ENCODE peak calls at places on chromosomes 12 and 14, in five cellular contexts. O is T-helper 9 cell; H is activated naive CD8-positive, alpha-beta T cell treated with anti-CD3 and anti-CD28 coated beads, Interleukin-2, amount 50 U/mL, for 24 hours; P is stimulated activated naive CD8-positive, alpha-beta T cell treated with anti-CD3 and anti-CD28 coated beads, Interleukin-15, amount 100 ng/mL, for 72 hours; E is neural progenitor cell. K is an unnamed sample.
A peak's percentile ranks its signal among the peaks of the same experiment; 100 is the strongest.

GRCh38 chr12:64006211-64006610 is 161.7 kb downstream of the SRGAP1 start:
- DNase-seq in O (no peak), H (no peak), P (no peak), E (no peak), K (no peak)

GRCh38 chr12:88166179-88166578 is 24.1 kb downstream of the TMTC3 start:
- DNase-seq in O (no peak), H (no peak), P (no peak), E (no peak), K (no peak)

GRCh38 chr14:69298131-69299071 is 38.4 kb downstream of the GALNT16 start:
- DNase-seq in O (no peak), H (no peak), P (no peak), E (peak; percentile 37), K (no peak)

GRCh38 chr14:101973356-101973755 is 9.0 kb downstream of the DYNC1H1 start:
- DNase-seq in O (no peak), H (no peak), P (no peak), E (no peak), K (no peak)

GRCh38 chr12:75568387-75568786 is 57.0 kb upstream of the KRR1 start:
- DNase-seq in O (no peak), H (no peak), P (no peak), E (no peak), K (no peak)

GRCh38 chr14:97058071-97058470 is 260.9 kb downstream of the VRK1 start:
- DNase-seq in O (no peak), H (no peak), P (no peak), E (no peak), K (no peak)

GRCh38 chr12:122203968-122204828 is 689 bp downstream of the B3GNT4 start:
- DNase-seq in O (peak; percentile 31), H (no peak), P (peak; percentile 23), E (peak; percentile 58), K (no peak)

GRCh38 chr14:103290961-103291360 is 43.1 kb upstream of the EIF5 start:
- DNase-seq in O (no peak), H (no peak), P (no peak), E (no peak), K (no peak)

GRCh38 chr14:72781476-72782181 is 112.3 kb downstream of the DPF3 start:
- DNase-seq in O (no peak), H (no peak), P (no peak), E (no peak), K (no peak)

GRCh38 chr14:75566321-75566720 is 12.1 kb upstream of the FLVCR2 start:
- DNase-seq in O (peak; percentile 40), H (peak; percentile 77), P (peak; percentile 79), E (no peak), K (peak; percentile 91)

GRCh38 chr14:69815556-69815955 is 18.5 kb upstream of the SLC10A1 start:
- DNase-seq in O (no peak), H (no peak), P (no peak), E (no peak), K (no peak)

GRCh38 chr12:6416596-6416995 is 28.2 kb upstream of the CD27 start:
- DNase-seq in O (no peak), H (no peak), P (no peak), E (no peak), K (no peak)

GRCh38 chr14:99972748-99973466 is 92.3 kb upstream of the EVL start:
- DNase-seq in O (no peak), H (no peak), P (no peak), E (no peak), K (no peak)

GRCh38 chr12:39852346-39852745 is 232.7 kb upstream of the ABCD2 start:
- DNase-seq in O (no peak), H (no peak), P (no peak), E (no peak), K (no peak)

GRCh38 chr14:79056879-79057278 is 886.7 kb downstream of the NRXN3 start:
- DNase-seq in O (no peak), H (no peak), P (no peak), E (no peak), K (no peak)

GRCh38 chr12:58425481-58426392 is 484.4 kb downstream of the ATP23 start:
- DNase-seq in O (no peak), H (no peak), P (peak; percentile 4), E (peak; percentile 84), K (no peak)

GRCh38 chr14:76836029-76836630 is 9.9 kb downstream of the LRRC74A start:
- DNase-seq in O (no peak), H (no peak), P (no peak), E (no peak), K (no peak)

GRCh38 chr12:62576503-62576902 is 109.9 kb downstream of the MON2 start:
- DNase-seq in O (no peak), H (no peak), P (no peak), E (no peak), K (no peak)

GRCh38 chr12:26937443-26937862 is 328 bp downstream of the INTS13 start:
- DNase-seq in O (no peak), H (no peak), P (no peak), E (no peak), K (no peak)

GRCh38 chr12:69284131-69284530 is 44.8 kb downstream of the CPSF6 start:
- DNase-seq in O (peak; percentile 10), H (peak; percentile 37), P (no peak), E (peak; percentile 81), K (peak; percentile 0)

GRCh38 chr12:8581098-8581784 is 31.4 kb downstream of the AICDA start:
- DNase-seq in O (no peak), H (no peak), P (no peak), E (no peak), K (no peak)

GRCh38 chr14:38210587-38211257 is 3.0 kb downstream of the SSTR1 start:
- DNase-seq in O (no peak), H (no peak), P (no peak), E (peak; percentile 69), K (no peak)

GRCh38 chr12:29970501-29970900 is 186.8 kb upstream of the TMTC1 start:
- DNase-seq in O (no peak), H (no peak), P (no peak), E (no peak), K (no peak)

GRCh38 chr14:36068777-36069534 is 107.6 kb downstream of the PTCSC3 start:
- DNase-seq in O (no peak), H (no peak), P (no peak), E (no peak), K (no peak)

K was measured in stimulated activated naive CD4-positive, alpha-beta T cell treated with Interleukin-2 at 50 U/mL for 16 hours.